ENCODE peak calls at places on chromosomes 2 and 18, in four cellular contexts. E is transverse colon, J is endothelial cell, L is HepG2. C is an unnamed sample.

GRCh38 chr2:69184224-69184623 is 171.2 kb downstream of the ANTXR1 start:
- DNase-seq in J (no peak), L (no peak), E (no peak), C (no peak)

GRCh38 chr2:209685963-209686362 is 85.7 kb upstream of the UNC80 start:
- DNase-seq in L (no peak), J (no peak), E (no peak), C (no peak)

GRCh38 chr2:173354073-173354600 is 535 bp upstream of the CDCA7 start:
- DNase-seq in E (no peak), J (no peak), L (peak; percentile 27), C (no peak)

GRCh38 chr18:10099539-10100140 is 185.8 kb downstream of the VAPA start:
- DNase-seq in J (no peak), E (no peak), L (no peak), C (no peak)

GRCh38 chr2:112870851-112871830 is 34.6 kb upstream of the IL1B start:
- DNase-seq in J (no peak), L (no peak), E (no peak), C (no peak)

GRCh38 chr2:88265352-88265960 is 95.3 kb downstream of the THNSL2 start:
- DNase-seq in J (no peak), E (no peak), L (peak; percentile 86), C (no peak)

GRCh38 chr18:3886575-3887322 is 436.8 kb downstream of the TGIF1 start:
- DNase-seq in J (no peak), L (no peak), E (no peak), C (no peak)

GRCh38 chr2:210502997-210503621 is 26.6 kb upstream of the LANCL1 start:
- DNase-seq in J (peak; percentile 39), E (peak; percentile 48), L (peak; percentile 47), C (no peak)

GRCh38 chr2:12352891-12353290 is 363.8 kb upstream of the TRIB2 start:
- DNase-seq in L (no peak), J (no peak), E (no peak), C (no peak)

GRCh38 chr2:12861344-12861942 is 144.7 kb downstream of the TRIB2 start:
- DNase-seq in L (no peak), J (no peak), E (no peak), C (no peak)

GRCh38 chr2:181145645-181146044 is 165.2 kb downstream of the UBE2E3 start:
- DNase-seq in L (no peak), J (no peak), E (no peak), C (no peak)

GRCh38 chr2:195562624-195563566 is 94.1 kb upstream of the SLC39A10 start:
- DNase-seq in E (no peak), L (no peak), J (no peak), C (no peak)

GRCh38 chr2:240302933-240303332 is 132.5 kb upstream of the GPC1 start:
- DNase-seq in L (no peak), E (no peak), J (no peak), C (no peak)

GRCh38 chr2:166417669-166418068 is 41.9 kb upstream of the SCN9A start:
- DNase-seq in L (peak; percentile 70), E (no peak), J (no peak), C (no peak)

DNA sequence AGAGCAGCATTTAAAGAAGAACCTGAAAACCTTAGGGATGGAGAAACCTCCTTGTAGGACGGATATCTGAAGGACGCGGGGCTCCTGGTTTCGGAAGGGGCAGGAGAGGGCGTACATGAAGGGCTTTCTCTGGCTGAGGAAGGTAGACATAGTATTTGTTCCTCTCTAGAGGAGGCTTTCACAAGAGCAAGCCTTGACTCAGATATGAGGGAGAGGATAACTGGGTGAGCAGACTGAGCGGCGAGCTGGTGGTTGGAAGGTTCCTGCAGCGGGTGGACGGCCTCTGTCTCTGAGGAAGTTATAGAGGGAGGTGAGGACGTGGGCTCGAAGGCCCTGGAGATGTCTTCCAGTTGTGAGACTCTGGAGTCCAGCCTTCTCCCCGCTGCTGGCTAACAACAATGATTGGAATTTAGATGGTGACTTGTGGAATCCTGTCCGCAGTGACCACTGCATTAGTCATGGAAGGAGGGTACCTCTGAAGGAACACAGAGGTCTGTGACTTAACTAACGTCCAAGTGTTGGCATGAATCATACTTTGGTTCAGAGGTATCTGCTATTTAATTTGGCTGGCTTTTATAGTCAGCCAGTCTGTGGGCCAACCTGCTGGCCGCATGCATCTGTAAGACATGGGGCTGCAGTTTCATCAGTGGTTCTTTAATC is 80.9 kb downstream of the ASAP2 start:
- DNase-seq in L (peak; percentile 62), E (no peak), J (no peak), C (no peak)
- TF ChIP-seq CTCF in L (no peak), E (no peak), J (no peak), C (no peak)

DNA sequence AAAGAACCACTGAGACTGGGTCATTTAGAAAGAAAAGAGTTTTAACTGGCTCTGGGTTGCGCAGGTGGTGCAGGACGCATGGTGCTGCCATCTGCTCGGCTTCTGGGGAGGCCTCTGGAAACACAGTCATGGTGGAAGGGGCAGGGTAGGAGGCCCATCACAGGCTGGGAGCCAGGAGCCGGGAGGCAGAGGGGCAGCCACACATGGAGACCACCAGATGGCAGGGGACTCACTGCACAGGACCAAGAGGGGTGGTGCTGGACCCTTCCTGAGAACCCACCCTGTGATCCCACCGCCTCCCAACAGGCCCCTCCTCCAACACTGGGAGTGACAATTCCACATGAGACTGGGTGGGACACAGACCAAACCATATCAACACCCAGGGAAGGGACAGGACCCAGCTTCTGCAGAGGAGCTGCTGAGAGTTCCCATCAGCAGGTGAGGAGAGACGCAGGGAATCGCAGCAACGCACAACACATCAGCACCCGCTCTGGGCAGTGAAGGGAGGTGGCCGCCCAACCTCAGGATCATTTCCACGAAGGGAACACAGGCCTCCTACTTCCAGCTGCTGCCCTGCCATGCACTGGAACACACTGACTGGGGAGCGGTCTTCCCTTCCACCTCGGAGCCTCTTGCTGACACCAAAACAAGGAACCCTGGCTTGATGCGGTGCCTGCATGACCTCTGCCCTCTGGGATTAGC is 130.7 kb downstream of the TPO start:
- DNase-seq in E (no peak), J (no peak), L (no peak), C (no peak)
- TF ChIP-seq CTCF in E (no peak), J (no peak), L (no peak), C (no peak)

GRCh38 chr2:7034313-7034712 is 117.1 kb downstream of the RNF144A start:
- DNase-seq in L (peak; percentile 13), E (no peak), J (no peak), C (no peak)
- TF ChIP-seq CTCF in L (peak; percentile 46), E (no peak), J (no peak), C (no peak)

GRCh38 chr2:235670974-235671787 is 177.3 kb downstream of the AGAP1 start:
- DNase-seq in J (no peak), E (no peak), L (no peak), C (no peak)
- TF ChIP-seq CTCF in J (no peak), E (no peak), L (no peak), C (no peak)

GRCh38 chr18:36805105-36805504 is 23.7 kb downstream of the TPGS2 start:
- DNase-seq in L (no peak), J (no peak), E (no peak), C (no peak)
- TF ChIP-seq CTCF in L (no peak), J (no peak), E (no peak), C (no peak)

GRCh38 chr18:5970032-5970431 is 74.7 kb upstream of the TMEM200C start:
- DNase-seq in J (peak; percentile 7), E (peak; percentile 18), L (peak; percentile 87), C (no peak)
- TF ChIP-seq CTCF in J (no peak), E (no peak), L (peak; percentile 73), C (no peak)

GRCh38 chr2:109401370-109401769 is 212.4 kb downstream of the SEPTIN10 start:
- DNase-seq in J (no peak), L (no peak), E (no peak), C (no peak)

GRCh38 chr2:109398616-109399015 is 215.2 kb downstream of the SEPTIN10 start:
- DNase-seq in L (no peak), J (no peak), E (no peak), C (no peak)

GRCh38 chr2:109402180-109402579 is 211.6 kb downstream of the SEPTIN10 start:
- DNase-seq in E (no peak), L (no peak), J (no peak), C (no peak)

GRCh38 chr2:109399061-109399460 is 214.7 kb downstream of the SEPTIN10 start:
- DNase-seq in L (no peak), J (no peak), E (no peak), C (no peak)

GRCh38 chr2:109400102-109400501 is 213.7 kb downstream of the SEPTIN10 start:
- DNase-seq in L (no peak), J (no peak), E (no peak), C (no peak)
- TF ChIP-seq CTCF in L (no peak), J (no peak), E (no peak), C (no peak)

DNA sequence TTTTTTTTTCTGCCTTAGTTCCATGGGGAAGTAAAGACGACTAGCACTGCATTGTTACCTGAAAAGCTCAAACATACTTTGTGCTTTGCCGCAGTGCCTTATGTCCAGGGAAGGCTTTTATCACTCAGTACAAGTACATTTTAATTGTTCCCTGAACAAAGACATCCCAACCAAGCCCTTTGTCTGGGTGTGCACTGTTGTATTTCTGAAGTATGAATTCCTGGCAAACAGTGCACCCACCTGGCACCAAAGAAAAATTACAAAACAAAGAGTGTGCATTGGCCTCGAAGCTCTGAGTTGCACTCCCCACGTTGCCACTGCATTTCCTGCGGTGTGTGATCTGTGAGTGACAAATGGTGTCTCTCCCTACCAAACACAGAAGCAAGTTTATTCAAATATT is 858.5 kb upstream of the PIK3C3 start:
- DNase-seq in E (no peak), L (no peak), J (peak; percentile 7), C (no peak)
- TF ChIP-seq CTCF in E (no peak), L (no peak), J (no peak), C (no peak)

DNA sequence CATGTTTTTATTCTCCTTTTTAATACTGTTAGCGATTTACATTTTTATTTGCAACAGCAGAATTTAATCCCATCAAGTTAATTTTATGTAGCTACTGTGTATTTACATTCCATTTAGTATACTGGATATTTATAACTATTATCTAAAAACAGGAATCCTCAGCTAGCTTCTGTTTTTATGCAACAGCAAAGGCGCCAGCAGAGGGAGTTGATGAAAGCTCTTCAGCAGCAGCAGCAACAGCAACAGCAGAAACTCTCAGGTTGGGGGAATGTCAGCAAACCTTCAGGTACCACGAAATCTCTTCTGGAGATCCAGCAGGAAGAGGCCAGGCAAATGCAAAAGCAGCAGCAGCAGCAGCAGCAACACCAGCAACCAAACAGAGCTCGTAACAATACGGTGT is 26.2 kb upstream of the SNORC start:
- DNase-seq in E (no peak), L (no peak), J (peak; percentile 29), C (no peak)
- TF ChIP-seq CTCF in E (no peak), L (peak; percentile 29), J (no peak), C (no peak)

C was measured in CD14-positive monocyte.